ENCODE peak calls at places on chromosomes 6 and 20, in six cellular contexts. P is fibroblast of mammary gland, E is hepatocyte, O is AG04450, A is uterus, M is body of pancreas. V is an unnamed sample.

GRCh38 chr6:103797738-103798137 is 1062.0 kb downstream of the HACE1 start:
- DNase-seq in P (peak; percentile 4), O (no peak), A (no peak), E (peak; percentile 11), M (no peak), V (no peak)

GRCh38 chr6:109606362-109606761 is 84.6 kb downstream of the AK9 start:
- DNase-seq in E (no peak), M (no peak), P (no peak), O (no peak), A (no peak), V (no peak)

GRCh38 chr6:104537185-104537584 is 322.5 kb downstream of the HACE1 start:
- DNase-seq in O (peak; percentile 32), A (no peak), M (no peak), P (peak; percentile 69), E (no peak), V (peak; percentile 89)

GRCh38 chr6:53979468-53980067 is 131.7 kb upstream of the MLIP start:
- DNase-seq in O (no peak), E (peak; percentile 60), M (no peak), A (no peak), P (peak; percentile 65), V (peak; percentile 57)

GRCh38 chr6:150263765-150264415 is 104.9 kb upstream of the IYD start:
- DNase-seq in O (no peak), A (no peak), E (no peak), P (no peak), M (no peak), V (no peak)

GRCh38 chr6:82331031-82331773 is 32.4 kb upstream of the TPBG start:
- DNase-seq in O (peak; percentile 13), A (no peak), P (peak; percentile 66), M (no peak), E (peak; percentile 9), V (peak; percentile 67)

GRCh38 chr6:225121-225721 is 67.1 kb upstream of the DUSP22 start:
- DNase-seq in P (no peak), M (no peak), E (no peak), O (no peak), A (no peak), V (no peak)

GRCh38 chr6:159532155-159532554 is 160.9 kb downstream of the SOD2 start:
- DNase-seq in O (no peak), A (no peak), M (no peak), P (no peak), E (no peak), V (no peak)

GRCh38 chr6:112291161-112291762 is 36.9 kb upstream of the LAMA4 start:
- DNase-seq in O (no peak), M (no peak), E (no peak), A (no peak), P (peak; percentile 30), V (no peak)

GRCh38 chr6:78831492-78831891 is 35.9 kb upstream of the IRAK1BP1 start:
- DNase-seq in E (peak; percentile 34), O (no peak), A (no peak), P (no peak), M (peak; percentile 52), V (peak; percentile 19)

GRCh38 chr6:168062346-168063289 is 16.4 kb downstream of the FRMD1 start:
- DNase-seq in E (no peak), P (no peak), M (no peak), O (no peak), A (no peak), V (no peak)

GRCh38 chr20:11332376-11332775 is 585.3 kb upstream of the BTBD3 start:
- DNase-seq in M (no peak), O (no peak), P (no peak), A (no peak), E (no peak), V (no peak)

GRCh38 chr20:61067221-61067620 is 184.8 kb upstream of the CDH4 start:
- DNase-seq in E (no peak), O (no peak), A (no peak), P (no peak), M (no peak), V (no peak)

GRCh38 chr6:33875141-33875581 is 71.4 kb upstream of the MLN start:
- DNase-seq in O (no peak), M (no peak), E (no peak), A (no peak), P (no peak), V (no peak)

GRCh38 chr20:57439432-57439831 is 48.2 kb downstream of the RBM38 start:
- DNase-seq in E (no peak), M (peak; percentile 92), P (no peak), O (no peak), A (peak; percentile 47), V (no peak)

GRCh38 chr6:134534708-134535149 is 216.8 kb upstream of the SGK1 start:
- DNase-seq in P (peak; percentile 65), E (no peak), A (no peak), M (no peak), O (no peak), V (no peak)

GRCh38 chr6:30007132-30007764 is 53.8 kb upstream of the POLR1H start:
- DNase-seq in A (peak; percentile 34), M (peak; percentile 53), E (no peak), O (no peak), P (no peak), V (no peak)

GRCh38 chr6:34986845-34987246 is 97.8 kb downstream of the ANKS1A start:
- DNase-seq in A (peak; percentile 35), M (peak; percentile 62), O (peak; percentile 65), E (peak; percentile 93), P (peak; percentile 81), V (peak; percentile 84)

GRCh38 chr6:33144373-33144772 is 47.9 kb downstream of the COL11A2 start:
- DNase-seq in A (no peak), E (no peak), P (peak; percentile 37), M (no peak), O (no peak), V (no peak)

GRCh38 chr20:47907031-47907670 is 121.9 kb upstream of the SULF2 start:
- DNase-seq in M (no peak), P (no peak), A (no peak), E (no peak), O (no peak), V (no peak)

GRCh38 chr6:13633343-13633742 is 18.2 kb downstream of the NOL7 start:
- DNase-seq in O (no peak), E (no peak), M (no peak), A (no peak), P (no peak), V (no peak)

GRCh38 chr20:51631011-51631950 is 88.8 kb upstream of the NFATC2 start:
- DNase-seq in E (peak; percentile 59), O (peak; percentile 97), A (peak; percentile 83), P (peak; percentile 99), M (no peak), V (peak; percentile 99)

GRCh38 chr6:131733376-131734016 is 22.7 kb upstream of the CTAGE9 start:
- DNase-seq in A (peak; percentile 21), O (no peak), P (peak; percentile 93), E (no peak), M (no peak), V (peak; percentile 45)

DNA sequence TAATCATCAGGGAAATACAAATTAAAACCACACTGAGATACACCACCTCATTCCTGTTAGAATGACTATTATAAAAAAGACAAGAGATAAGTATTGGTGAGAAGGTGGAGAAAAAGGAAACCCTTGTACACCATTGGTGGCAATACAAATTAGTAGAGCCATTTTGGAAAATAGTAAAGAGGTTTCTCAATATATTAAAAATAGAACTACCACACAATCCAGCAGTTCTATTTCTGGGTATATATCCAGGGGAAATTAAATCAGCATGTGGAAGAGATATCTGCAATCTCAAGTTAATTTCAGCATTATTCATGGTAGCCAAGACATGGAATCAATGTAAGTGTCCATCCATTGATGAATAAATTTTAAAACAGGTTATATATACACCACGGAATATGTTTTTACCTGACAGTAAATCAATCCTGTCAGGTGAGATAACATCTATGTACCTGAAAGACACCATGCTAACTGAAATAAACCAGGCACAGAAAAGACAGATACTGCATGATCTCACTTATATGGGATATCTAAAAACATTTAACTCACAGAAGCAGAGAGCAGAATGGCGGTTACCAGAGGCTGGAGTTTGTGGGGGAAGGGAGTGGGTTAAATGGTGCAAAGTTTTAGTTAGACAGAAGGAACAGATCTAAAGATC is 64.1 kb downstream of the SHPRH start:
- DNase-seq in E (no peak), A (no peak), O (no peak), P (no peak), M (no peak), V (no peak)
- TF ChIP-seq CTCF in E (no peak), A (no peak), O (no peak), P (no peak), M (no peak), V (no peak)

DNA sequence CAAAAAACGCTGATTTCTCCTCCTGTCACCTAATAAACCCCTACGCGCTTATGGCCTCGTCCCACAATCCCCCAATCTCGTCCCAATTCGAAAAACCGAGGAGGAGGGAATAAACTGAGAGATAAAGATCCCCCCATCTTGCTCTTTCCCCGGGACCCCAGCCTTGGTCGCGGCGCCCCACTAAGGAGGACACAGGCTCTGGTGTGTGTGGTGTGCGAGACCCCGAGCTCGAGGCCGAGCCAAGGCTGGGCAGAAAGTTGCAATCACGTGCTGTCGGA is 1.3 kb upstream of the NR2E1 start:
- DNase-seq in A (no peak), M (no peak), O (no peak), P (no peak), E (no peak), V (no peak)
- H3K4me3 ChIP-seq in A (no peak overlapping the region), M (no peak overlapping the region), O (no peak overlapping the region), P (no peak overlapping the region), E (no peak overlapping the region), V (no peak overlapping the region)

DNA sequence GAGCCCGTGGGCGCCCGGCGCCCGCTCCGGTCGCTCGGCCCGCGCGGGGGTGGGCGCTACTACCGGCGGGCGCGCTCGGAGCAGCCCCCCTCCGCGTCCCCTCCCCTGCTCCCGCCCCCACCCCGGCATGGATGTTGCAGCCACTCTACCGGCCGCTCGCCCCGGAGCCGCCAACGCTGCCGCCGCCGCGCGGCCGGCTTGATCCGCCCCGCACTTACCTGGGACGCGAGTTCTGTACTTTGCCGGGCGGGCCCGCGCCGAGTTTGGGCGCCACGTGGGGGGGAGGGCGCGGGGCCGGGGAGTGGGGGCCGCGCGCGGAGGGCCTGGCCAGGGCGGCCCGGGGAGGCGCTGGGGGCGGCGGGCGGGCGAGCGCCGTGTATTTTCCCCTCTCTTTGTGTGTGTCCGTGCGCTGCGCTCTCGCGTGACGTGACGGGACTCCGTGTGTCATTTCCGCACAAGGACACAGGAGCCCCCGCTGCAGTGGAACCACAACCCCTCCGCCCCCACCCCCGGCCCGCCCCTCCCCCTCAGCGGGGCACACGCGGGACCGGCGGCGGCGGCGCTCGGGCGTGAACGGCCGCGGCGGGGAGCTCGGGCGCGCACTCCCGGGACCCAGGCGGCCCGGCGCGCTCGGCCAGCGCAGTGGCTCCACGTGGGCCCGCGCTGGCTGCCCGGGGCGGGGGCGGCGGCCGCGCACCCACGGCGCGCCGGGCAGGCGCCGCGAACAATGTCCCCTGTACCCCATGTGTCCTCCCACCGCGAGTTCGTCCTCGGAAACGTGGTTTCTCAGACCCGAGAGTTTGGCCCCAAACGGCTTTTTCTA is at the start of gene BEND3:
- DNase-seq in P (no peak), A (peak; percentile 41), E (peak; percentile 61), O (no peak), M (peak; percentile 40), V (no peak)
- TF ChIP-seq CTCF in P (no peak), A (no peak), E (no peak), O (no peak), M (no peak), V (no peak)

DNA sequence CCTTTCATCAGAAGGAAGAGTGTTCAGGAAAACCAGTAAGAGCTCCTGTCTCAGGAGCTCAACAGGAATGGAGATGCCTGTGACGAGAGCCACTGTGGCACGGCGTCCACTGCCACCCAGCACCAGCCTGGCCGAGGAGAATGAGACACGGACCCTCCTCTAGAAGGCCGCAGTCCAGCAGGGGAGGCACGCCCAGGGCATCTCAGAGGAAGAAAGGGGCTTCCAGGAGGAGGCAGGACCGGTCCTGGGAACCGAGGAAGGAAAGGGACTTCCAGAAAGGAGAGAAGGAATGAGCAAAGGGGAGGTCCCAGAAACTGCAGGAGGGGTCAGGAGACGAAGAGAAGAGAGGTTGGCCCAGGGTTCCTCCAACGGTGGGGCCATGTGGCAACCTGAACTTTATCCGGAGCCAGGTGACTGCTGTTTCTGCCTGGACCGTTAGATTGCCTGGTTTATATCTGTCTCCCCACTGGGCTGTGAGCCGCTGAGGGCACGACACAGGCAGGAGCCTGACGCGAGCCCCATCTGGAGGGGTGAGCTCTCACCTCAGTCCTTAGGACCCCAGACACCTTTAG is 26.8 kb downstream of the BFSP1 start:
- DNase-seq in E (no peak), M (peak; percentile 27), A (peak; percentile 27), P (no peak), O (no peak), V (no peak)
- H3K4me3 ChIP-seq in E (no peak overlapping the region), M (no peak overlapping the region), A (no peak overlapping the region), P (no peak overlapping the region), O (peak overlapping the region; percentile 35), V (peak overlapping the region; percentile 61)

V was measured in fibroblast of villous mesenchyme.